ENCODE peak calls at places on chromosomes 13 and 19, in seven cellular contexts. Z is HL-60; T is LHCN-M2; H is activated CD4-positive, alpha-beta T cell treated with anti-CD3 and anti-CD28 coated beads, Interleukin-2, amount 50 U/mL, for 48 hours; V is ELR; R is mucosa of descending colon; D is activated CD4-positive, CD25-positive, alpha-beta regulatory T cell treated with anti-CD3 and anti-CD28 coated beads, Interleukin-2, amount 50 U/mL, for 72 hours. W is an unnamed sample.

GRCh38 chr13:41231786-41232185 is 31.6 kb downstream of the MTRF1 start:
- DNase-seq in T (peak), D (no peak), Z (no peak), H (no peak), R (peak), V (no peak), W (peak)

GRCh38 chr19:41792513-41793413 is 3.6 kb upstream of the CEACAM3 start:
- DNase-seq in T (peak), H (peak), Z (peak), D (peak), V (peak), R (peak), W (peak)

GRCh38 chr19:17125728-17126677 is 50.4 kb downstream of the MYO9B start:
- DNase-seq in H (peak), D (peak), R (peak), V (no peak), Z (peak), T (no peak), W (peak)

GRCh38 chr13:75485286-75486062 is 3.5 kb upstream of the TBC1D4 start:
- DNase-seq in R (no peak), T (peak), Z (no peak), V (peak), H (no peak), D (no peak), W (peak)

GRCh38 chr19:48290923-48291700 is 21.2 kb downstream of the ZNF114 start:
- DNase-seq in V (peak), Z (peak), R (peak), T (peak), H (peak), D (peak), W (peak)

GRCh38 chr13:43185206-43185605 is 161.8 kb downstream of the DNAJC15 start:
- DNase-seq in H (no peak), T (peak), Z (no peak), V (no peak), R (no peak), D (no peak), W (no peak)

GRCh38 chr13:58712191-58712590 is 1080.6 kb downstream of the PCDH17 start:
- DNase-seq in V (no peak), T (no peak), R (no peak), Z (no peak), H (no peak), D (no peak), W (no peak)

GRCh38 chr19:37990362-37990761 is 83.4 kb downstream of the SIPA1L3 start:
- DNase-seq in H (no peak), D (no peak), R (no peak), Z (no peak), V (no peak), T (no peak), W (no peak)

GRCh38 chr13:113582841-113583631 is 1.5 kb upstream of the TFDP1 start:
- DNase-seq in T (no peak), D (no peak), H (no peak), V (no peak), R (no peak), Z (no peak), W (no peak)

GRCh38 chr19:51339313-51339686 is 2.6 kb downstream of the VSIG10L start:
- DNase-seq in D (no peak), Z (peak), R (no peak), V (no peak), T (no peak), H (no peak), W (no peak)

GRCh38 chr19:12513531-12514061 is 29.0 kb upstream of the ZNF709 start:
- DNase-seq in Z (no peak), D (no peak), V (no peak), R (no peak), T (no peak), H (no peak), W (no peak)

GRCh38 chr19:45200614-45201013 is 22.0 kb downstream of the BLOC1S3 start:
- DNase-seq in R (no peak), H (no peak), T (peak), Z (no peak), V (peak), D (no peak), W (peak)

GRCh38 chr19:31316201-31316951 is 32.9 kb downstream of the TSHZ3 start:
- DNase-seq in T (peak), H (no peak), V (no peak), Z (peak), R (no peak), D (no peak), W (peak)

GRCh38 chr13:91647361-91647970 is 249.0 kb downstream of the GPC5 start:
- DNase-seq in R (peak), V (peak), Z (peak), D (no peak), T (no peak), H (peak), W (no peak)

GRCh38 chr19:19475845-19476828 is 39.2 kb downstream of the TSSK6 start:
- DNase-seq in Z (no peak), T (peak), H (no peak), D (no peak), V (peak), R (no peak), W (peak)

GRCh38 chr13:30659980-30660379 is 42.3 kb downstream of the USPL1 start:
- DNase-seq in H (no peak), R (no peak), D (no peak), V (no peak), Z (no peak), T (no peak), W (no peak)

GRCh38 chr19:10290439-10290875 is 705 bp downstream of the ICAM5 start:
- DNase-seq in V (peak), D (no peak), H (peak), T (peak), R (no peak), Z (no peak), W (peak)

GRCh38 chr19:10655457-10656312 is 1.5 kb downstream of the ILF3 start:
- DNase-seq in V (peak), D (no peak), Z (peak), T (peak), R (peak), H (peak), W (peak)

GRCh38 chr13:96011291-96011875 is 41.8 kb downstream of the UGGT2 start:
- DNase-seq in V (no peak), R (no peak), H (no peak), D (no peak), T (no peak), Z (no peak), W (peak)

GRCh38 chr13:90302113-90302512 is 1045.4 kb upstream of the MIR17HG start:
- DNase-seq in H (no peak), V (peak), D (no peak), Z (no peak), T (peak), R (no peak), W (peak)

GRCh38 chr13:73827434-73827833 is 306.8 kb downstream of the KLF12 start:
- DNase-seq in V (no peak), R (no peak), H (no peak), T (no peak), D (no peak), Z (no peak), W (no peak)

GRCh38 chr13:95150555-95150954 is 150.7 kb downstream of the ABCC4 start:
- DNase-seq in V (peak), Z (no peak), D (no peak), H (no peak), T (no peak), R (no peak), W (no peak)

GRCh38 chr13:74187564-74187963 is 53.4 kb upstream of the KLF12 start:
- DNase-seq in Z (no peak), H (no peak), R (no peak), V (peak), T (peak), D (no peak), W (peak)

GRCh38 chr19:49119411-49120324 is at the start of gene PPFIA3:
- DNase-seq in Z (no peak), T (peak), V (peak), R (peak), D (no peak), H (peak), W (peak)

GRCh38 chr13:31965361-31966066 is 66.1 kb upstream of the FRY start:
- DNase-seq in V (peak), Z (no peak), D (no peak), T (peak), H (no peak), R (no peak), W (peak)

GRCh38 chr13:31722684-31723083 is 16.6 kb upstream of the RXFP2 start:
- DNase-seq in R (no peak), V (no peak), D (no peak), H (no peak), Z (no peak), T (no peak), W (peak)

GRCh38 chr13:54614729-54615128 is 1586.1 kb downstream of the OLFM4 start:
- DNase-seq in R (no peak), Z (no peak), H (no peak), D (no peak), T (no peak), V (no peak), W (no peak)

GRCh38 chr19:1265611-1266115 is 3.5 kb upstream of the CIRBP start:
- DNase-seq in Z (no peak), T (peak), V (peak), D (no peak), R (peak), H (peak), W (peak)

GRCh38 chr19:8392017-8392591 is 1.9 kb downstream of the RAB11B start:
- DNase-seq in V (no peak), D (no peak), Z (no peak), R (peak), H (no peak), T (peak), W (no peak)

W was measured in RPMI7951.